ENCODE peak calls at places on chromosomes 12 and 14, in four cellular contexts. E is mammary epithelial cell, T is kidney tubule cell, S is NCI-H1105. L is an unnamed sample.

GRCh38 chr12:14995583-14996425 is 23.0 kb downstream of the PDE6H start:
- DNase-seq in S (peak), E (peak), T (peak), L (peak)

GRCh38 chr14:105474478-105475268 is at the start of gene CRIP2:
- DNase-seq in S (peak), T (peak), E (peak), L (no peak)

GRCh38 chr14:40240456-40240855 is 808.2 kb upstream of the FBXO33 start:
- DNase-seq in S (no peak), T (peak), E (no peak), L (no peak)

GRCh38 chr14:34060747-34061050 is 109.8 kb upstream of the EGLN3 start:
- DNase-seq in T (no peak), E (no peak), S (no peak), L (no peak)

GRCh38 chr12:111687255-111687654 is 1.4 kb downstream of the ACAD10 start:
- DNase-seq in T (peak), E (no peak), S (no peak), L (no peak)

GRCh38 chr12:1587927-1588573 is 6.3 kb downstream of the FBXL14 start:
- DNase-seq in E (no peak), T (no peak), S (no peak), L (no peak)

GRCh38 chr12:112855375-112855774 is 51.4 kb upstream of the OAS1 start:
- DNase-seq in S (no peak), E (no peak), T (peak), L (no peak)

GRCh38 chr12:88334271-88334670 is 192.2 kb downstream of the TMTC3 start:
- DNase-seq in T (peak), S (no peak), E (peak), L (peak)

GRCh38 chr14:102811971-102812370 is 34.7 kb downstream of the TRAF3 start:
- DNase-seq in S (no peak), E (no peak), T (no peak), L (no peak)

GRCh38 chr14:71139058-71139946 is 232.0 kb downstream of the PCNX1 start:
- DNase-seq in E (peak), S (peak), T (peak), L (no peak)

GRCh38 chr12:118259079-118259478 is 113.6 kb downstream of the TAOK3 start:
- DNase-seq in T (no peak), E (no peak), S (no peak), L (no peak)

GRCh38 chr12:18723752-18724151 is 14.1 kb downstream of the PLCZ1 start:
- DNase-seq in E (peak), T (peak), S (no peak), L (peak)

GRCh38 chr12:15044461-15044860 is 71.6 kb downstream of the PDE6H start:
- DNase-seq in S (no peak), T (peak), E (no peak), L (no peak)

L was measured in RCC 7860.